ENCODE peak calls at places on chromosome 18, in seven cellular contexts. T is GM23338; R is stimulated activated CD4-positive, alpha-beta T cell treated with anti-CD3 and anti-CD28 coated beads, TNF-alpha, amount 100 ng/mL, for 48 hours; G is HepG2; I is substantia nigra; E is occipital lobe; Z is T-helper 2 cell treated with Interferon-gamma antibody and Interleukin-4, amounts not matched to agents 5 μg/mL and 100 μg/mL, for 36 hours. U is an unnamed sample.

GRCh38 chr18:56327171-56327885 is 311.1 kb downstream of the TXNL1 start:
- DNase-seq in T (no peak), I (no peak), E (no peak), R (no peak), Z (no peak), G (no peak), U (no peak)

GRCh38 chr18:79940126-79940813 is 11.2 kb downstream of the SLC66A2 start:
- DNase-seq in T (no peak), Z (no peak), I (no peak), R (no peak), E (no peak), G (no peak), U (no peak)

GRCh38 chr18:35458677-35459441 is 38.9 kb downstream of the INO80C start:
- DNase-seq in Z (no peak), G (peak; percentile 86), R (no peak), T (peak; percentile 63), I (no peak), E (no peak), U (no peak)

GRCh38 chr18:42373584-42373983 is 418.6 kb downstream of the PIK3C3 start:
- DNase-seq in T (no peak), G (no peak), I (no peak), R (no peak), E (no peak), Z (no peak), U (no peak)

GRCh38 chr18:36728345-36728744 is 100.5 kb downstream of the TPGS2 start:
- DNase-seq in T (no peak), E (no peak), Z (no peak), R (no peak), G (no peak), I (no peak), U (no peak)

GRCh38 chr18:38368246-38368645 is 802.6 kb upstream of the CELF4 start:
- DNase-seq in T (no peak), G (no peak), I (no peak), E (no peak), R (no peak), Z (no peak), U (no peak)

GRCh38 chr18:22613058-22613690 is 195.5 kb upstream of the CTAGE1 start:
- DNase-seq in T (no peak), I (no peak), E (no peak), Z (no peak), R (no peak), G (no peak), U (no peak)

GRCh38 chr18:7946724-7947377 is 379.7 kb downstream of the PTPRM start:
- DNase-seq in G (no peak), E (peak; percentile 20), T (peak; percentile 25), R (no peak), I (peak; percentile 34), Z (no peak), U (no peak)

GRCh38 chr18:22034276-22034675 is 135.1 kb upstream of the GATA6 start:
- DNase-seq in E (no peak), T (no peak), R (no peak), G (no peak), Z (no peak), I (no peak), U (no peak)